ENCODE peak calls at places on chromosomes 4 and X, in five cellular contexts. O is CD8-positive, alpha-beta T cell; N is brain microvascular endothelial cell; H is CD4-positive, alpha-beta T cell; M is suprapubic skin. F is an unnamed sample.

GRCh38 chr4:6095023-6095817 is 77.0 kb upstream of the C4orf50 start:
- DNase-seq in O (no peak), N (peak), H (no peak), M (peak), F (no peak)

GRCh38 chr4:8182858-8183725 is 16.0 kb upstream of the SH3TC1 start:
- DNase-seq in O (no peak), N (peak), H (no peak), M (no peak), F (no peak)

GRCh38 chr4:87132035-87132434 is 88.4 kb downstream of the KLHL8 start:
- DNase-seq in O (no peak), N (no peak), H (no peak), M (no peak), F (no peak)

GRCh38 chrX:12610079-12610478 is 181.1 kb upstream of the PRPS2 start:
- DNase-seq in O (no peak), N (no peak), H (no peak), M (no peak), F (no peak)

GRCh38 chrX:40855411-40855810 is 120.1 kb upstream of the MED14 start:
- DNase-seq in O (no peak), N (no peak), H (no peak), M (no peak), F (no peak)

GRCh38 chr4:3044812-3045499 is 29.4 kb downstream of the HTT-AS start:
- DNase-seq in O (no peak), N (no peak), H (no peak), M (no peak), F (no peak)

GRCh38 chrX:118976599-118977340 is 2.4 kb downstream of the LONRF3 start:
- DNase-seq in O (peak), N (no peak), H (peak), M (peak), F (peak)

GRCh38 chr4:149765630-149766029 is 50.0 kb downstream of the IQCM start:
- DNase-seq in O (no peak), N (peak), H (no peak), M (no peak), F (no peak)

GRCh38 chr4:184745747-184746531 is 12.0 kb upstream of the CENPU start:
- DNase-seq in O (peak), N (peak), H (peak), M (no peak), F (peak)
- H3K27ac ChIP-seq in O (no peak), N (peak), H (no peak), M (peak), F (peak)

GRCh38 chrX:110267874-110268273 is 50.0 kb downstream of the AMMECR1 start:
- DNase-seq in O (no peak), N (no peak), H (no peak), M (no peak), F (no peak)
- H3K27ac ChIP-seq in O (no peak), N (no peak), H (no peak), M (no peak), F (no peak)

DNA sequence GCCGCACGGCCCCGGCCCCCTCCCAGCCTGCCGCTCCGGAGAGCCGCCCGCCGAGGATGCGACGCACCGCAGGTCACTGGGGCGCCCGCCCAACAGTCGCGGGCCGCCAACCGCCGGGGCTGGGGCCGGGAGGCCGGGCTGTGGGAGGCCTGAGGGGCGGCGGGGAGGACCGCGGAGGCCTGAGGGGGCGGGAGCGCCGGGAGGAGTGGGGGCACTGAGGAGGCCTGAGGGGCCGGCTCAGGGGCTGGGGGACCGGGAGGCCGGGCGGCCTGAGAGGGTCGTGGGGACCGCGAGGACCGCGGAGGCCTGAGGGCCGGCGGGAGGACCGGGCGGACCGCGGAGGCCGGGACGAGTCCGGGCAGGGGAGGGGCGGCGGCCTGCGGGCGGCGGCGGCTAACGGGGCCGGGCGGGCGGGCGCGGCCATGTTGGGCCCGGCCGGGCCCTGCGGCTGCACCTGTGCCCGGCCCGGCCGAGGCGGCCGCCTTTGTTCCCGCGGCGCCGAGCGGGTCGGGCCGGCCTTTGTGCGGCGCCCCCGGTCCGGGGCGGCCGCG is 353 bp downstream of the NSD2 start:
- DNase-seq in O (no peak), N (no peak), H (no peak), M (no peak), F (peak)
- H3K27ac ChIP-seq in O (no peak), N (peak), H (peak), M (peak), F (peak)

DNA sequence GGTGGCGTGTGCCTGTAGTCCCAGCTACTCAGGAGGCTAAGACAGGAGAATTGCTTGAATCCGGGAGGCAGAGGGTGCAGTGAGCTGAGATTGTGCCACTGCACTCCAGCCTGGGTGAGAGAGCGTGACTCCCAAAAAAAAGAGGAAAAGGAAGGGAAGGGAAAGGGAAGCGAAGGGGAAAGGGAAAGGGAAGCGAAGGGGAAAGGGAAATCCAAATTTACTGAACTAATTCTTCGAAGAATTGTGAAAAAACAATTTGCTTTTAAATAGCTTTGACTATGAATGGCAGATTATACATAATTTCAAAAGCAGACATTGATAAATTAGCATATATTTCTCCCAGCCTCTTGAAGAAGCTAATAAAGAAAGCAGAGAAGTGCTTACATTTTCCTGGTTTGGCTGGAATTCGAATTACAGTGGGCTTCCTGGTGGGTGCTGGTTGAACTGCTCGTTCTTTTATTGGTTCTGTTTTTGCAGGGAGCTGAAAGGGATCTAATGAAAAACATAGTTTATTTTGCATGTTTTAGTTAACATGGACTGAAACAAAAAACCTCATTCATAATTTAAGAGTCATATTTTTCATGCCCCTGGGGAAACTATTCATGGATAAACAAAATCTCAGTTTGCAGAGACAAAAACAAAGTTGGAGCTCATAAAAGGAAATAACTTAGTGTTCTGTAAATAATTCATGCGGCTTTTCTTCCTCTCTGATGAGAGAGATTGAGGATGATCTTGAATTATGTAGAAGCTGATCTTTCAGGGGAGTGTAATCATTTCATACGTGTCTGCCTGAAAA is 66.0 kb downstream of the RPS3A start:
- DNase-seq in O (no peak), N (no peak), H (no peak), M (no peak), F (no peak)
- H3K27ac ChIP-seq in O (no peak), N (no peak), H (no peak), M (peak), F (no peak)

GRCh38 chrX:2451456-2452316 is 49.1 kb downstream of the DHRSX start:
- DNase-seq in O (no peak), N (peak), H (no peak), M (no peak), F (no peak)
- H3K27ac ChIP-seq in O (no peak), N (peak), H (no peak), M (no peak), F (no peak)

GRCh38 chr4:152956167-152956566 is 20.0 kb downstream of the FHDC1 start:
- DNase-seq in O (no peak), N (no peak), H (no peak), M (no peak), F (no peak)
- H3K27ac ChIP-seq in O (no peak), N (no peak), H (no peak), M (no peak), F (no peak)